ENCODE peak calls at places on chromosomes 5 and 9, in ten cellular contexts. B, X, T, D, O, S, F, E, N and Q are unnamed samples.

GRCh38 chr9:94895668-94896067 is 169.2 kb downstream of the AOPEP start:
- DNase-seq in O (peak; percentile 0), D (no peak), T (no peak), X (no peak), F (no peak), S (no peak), E (no peak), N (no peak), B (no peak), Q (no peak)

GRCh38 chr5:127153031-127153430 is 79.7 kb upstream of the C5orf63 start:
- DNase-seq in S (no peak), O (no peak), D (no peak), X (no peak), E (no peak), F (no peak), T (no peak), N (no peak), B (no peak), Q (no peak)

GRCh38 chr5:135208555-135209494 is 174.8 kb upstream of the PITX1 start:
- DNase-seq in S (peak; percentile 35), X (no peak), F (peak; percentile 41), B (peak; percentile 40), N (peak; percentile 24), O (no peak), D (peak; percentile 68), E (peak; percentile 30), T (peak; percentile 64), Q (peak; percentile 31)

GRCh38 chr9:106590759-106591505 is 272.0 kb upstream of the ZNF462 start:
- DNase-seq in E (no peak), T (no peak), N (no peak), D (no peak), S (no peak), X (no peak), O (no peak), B (no peak), F (no peak), Q (no peak)

GRCh38 chr5:77873239-77873638 is 97.1 kb upstream of the TBCA start:
- DNase-seq in N (no peak), X (no peak), F (no peak), B (no peak), O (no peak), E (no peak), S (no peak), T (no peak), D (no peak), Q (no peak)

GRCh38 chr5:129460951-129461815 is 1.1 kb downstream of the ADAMTS19 start:
- DNase-seq in T (peak; percentile 74), X (no peak), S (peak; percentile 62), D (no peak), F (no peak), O (peak; percentile 12), N (peak; percentile 56), E (peak; percentile 73), B (peak; percentile 28), Q (no peak)

GRCh38 chr5:151585970-151586369 is 5.2 kb downstream of the FAT2 start:
- DNase-seq in F (peak; percentile 76), B (no peak), T (no peak), N (no peak), D (no peak), X (no peak), E (no peak), S (no peak), O (no peak), Q (no peak)

GRCh38 chr5:98768160-98769005 is 5.1 kb upstream of the RGMB start:
- DNase-seq in B (peak; percentile 68), O (peak; percentile 57), D (no peak), F (peak; percentile 58), T (peak; percentile 79), N (peak; percentile 69), E (peak; percentile 89), S (no peak), X (no peak), Q (peak; percentile 50)

GRCh38 chr5:130720355-130720754 is 444.7 kb downstream of the HINT1 start:
- DNase-seq in F (no peak), O (no peak), E (no peak), D (peak; percentile 45), S (no peak), T (no peak), N (no peak), B (peak; percentile 23), X (no peak), Q (no peak)

GRCh38 chr5:73354406-73354805 is 94.2 kb downstream of the FOXD1 start:
- DNase-seq in O (no peak), T (no peak), N (no peak), S (no peak), E (no peak), F (no peak), B (no peak), D (no peak), X (no peak), Q (no peak)

GRCh38 chr5:68544656-68545565 is 329.4 kb downstream of the PIK3R1 start:
- DNase-seq in S (no peak), T (no peak), X (no peak), F (no peak), O (no peak), B (no peak), N (peak; percentile 26), E (no peak), D (no peak), Q (no peak)

GRCh38 chr5:96821260-96821916 is 13.6 kb upstream of the ERAP1 start:
- DNase-seq in B (no peak), N (no peak), F (no peak), E (no peak), D (no peak), O (no peak), T (no peak), S (no peak), X (no peak), Q (no peak)

GRCh38 chr5:35862126-35862525 is 5.4 kb downstream of the IL7R start:
- DNase-seq in D (no peak), B (no peak), T (no peak), O (no peak), X (no peak), N (no peak), E (no peak), F (no peak), S (no peak), Q (no peak)

GRCh38 chr5:43608406-43608805 is 5.4 kb downstream of the NNT start:
- DNase-seq in O (no peak), F (no peak), S (no peak), N (no peak), D (no peak), T (no peak), X (no peak), B (no peak), E (no peak), Q (no peak)

GRCh38 chr5:147310059-147310704 is 75.4 kb downstream of the STK32A start:
- DNase-seq in B (peak; percentile 47), E (peak; percentile 54), D (peak; percentile 76), N (peak; percentile 87), X (no peak), S (peak; percentile 86), T (no peak), O (no peak), F (peak; percentile 65), Q (peak; percentile 85)

GRCh38 chr5:104498281-104498680 is 935.7 kb upstream of the NUDT12 start:
- DNase-seq in S (no peak), O (no peak), F (no peak), D (no peak), E (no peak), N (no peak), B (no peak), T (no peak), X (no peak), Q (no peak)

GRCh38 chr5:96509313-96509712 is 76.3 kb upstream of the PCSK1 start:
- DNase-seq in T (no peak), B (peak; percentile 76), D (no peak), O (no peak), F (no peak), S (no peak), X (no peak), E (no peak), N (no peak), Q (no peak)

GRCh38 chr9:91760906-91761305 is 189.1 kb downstream of the ROR2 start:
- DNase-seq in E (no peak), N (peak; percentile 77), X (no peak), B (no peak), F (no peak), D (no peak), S (no peak), O (no peak), T (no peak), Q (no peak)

GRCh38 chr9:91766301-91766700 is 183.7 kb downstream of the ROR2 start:
- DNase-seq in E (no peak), F (no peak), D (no peak), T (no peak), S (no peak), O (no peak), N (no peak), B (no peak), X (no peak), Q (no peak)

GRCh38 chr9:91761362-91761761 is 188.7 kb downstream of the ROR2 start:
- DNase-seq in O (no peak), D (no peak), B (no peak), N (peak; percentile 60), E (no peak), X (no peak), T (no peak), F (no peak), S (no peak), Q (no peak)

GRCh38 chr9:91768507-91768906 is 181.5 kb downstream of the ROR2 start:
- DNase-seq in B (no peak), S (no peak), E (no peak), F (no peak), D (no peak), X (no peak), T (no peak), O (no peak), N (no peak), Q (no peak)

GRCh38 chr9:91764661-91765060 is 185.4 kb downstream of the ROR2 start:
- DNase-seq in E (no peak), T (no peak), O (no peak), X (no peak), N (no peak), B (no peak), S (no peak), F (no peak), D (no peak), Q (no peak)
- TF ChIP-seq CTCF in E (no peak), T (no peak), O (no peak), X (no peak), N (no peak), B (no peak), S (no peak), F (no peak), D (no peak), Q (no peak)

GRCh38 chr5:140628711-140629110 is 4.3 kb downstream of the CD14 start:
- DNase-seq in D (no peak), S (no peak), N (no peak), E (no peak), T (no peak), O (no peak), F (no peak), X (no peak), B (no peak), Q (no peak)
- H3K9me3 ChIP-seq in D (no peaks in the 10 kb centered on the region), S (no peaks in the 10 kb centered on the region), N (peaks cover 4% of the 10 kb centered on the region), E (peaks cover 24% of the 10 kb centered on the region), T (peaks cover 11% of the 10 kb centered on the region), O (no peaks in the 10 kb centered on the region), F (no peaks in the 10 kb centered on the region), X (no peaks in the 10 kb centered on the region), B (peaks cover 20% of the 10 kb centered on the region), Q (no peaks in the 10 kb centered on the region)

GRCh38 chr5:83564069-83564749 is 92.7 kb downstream of the VCAN start:
- DNase-seq in E (no peak), F (no peak), X (no peak), N (no peak), T (no peak), D (peak; percentile 35), S (no peak), B (peak; percentile 18), O (no peak), Q (no peak)
- TF ChIP-seq CTCF in E (peak; percentile 75), F (peak; percentile 43), X (peak; percentile 76), N (no peak), T (peak; percentile 47), D (peak; percentile 71), S (peak; percentile 43), B (peak; percentile 78), O (peak; percentile 64), Q (peak; percentile 50)

GRCh38 chr5:141384471-141385267 is 2.1 kb downstream of the PCDHGA7 start:
- DNase-seq in X (no peak), F (no peak), T (no peak), E (no peak), O (no peak), N (no peak), D (no peak), S (peak; percentile 61), B (no peak), Q (no peak)
- H3K9me3 ChIP-seq in X (peaks cover 4% of the 10 kb centered on the region), F (peaks cover 65% of the 10 kb centered on the region), T (peaks cover 98% of the 10 kb centered on the region), E (peaks cover 38% of the 10 kb centered on the region), O (peaks cover 50% of the 10 kb centered on the region), N (peaks cover 88% of the 10 kb centered on the region), D (no peaks in the 10 kb centered on the region), S (peaks cover 65% of the 10 kb centered on the region), B (peaks cover 45% of the 10 kb centered on the region), Q (peaks cover 6% of the 10 kb centered on the region)